ENCODE peak calls at places on chromosomes 12 and 14, in five cellular contexts. K is K562, T is GM12878, U is SK-N-SH, L is HepG2. H is an unnamed sample.

GRCh38 chr12:6536894-6537579 is 2.7 kb downstream of the GAPDH start:
- DNase-seq in U (no peak), K (no peak), T (no peak), L (peak), H (no peak)

GRCh38 chr12:120798696-120799095 is 73.1 kb downstream of the ACADS start:
- DNase-seq in T (peak), L (no peak), K (no peak), U (peak), H (no peak)

GRCh38 chr14:69315302-69315701 is 55.3 kb downstream of the GALNT16 start:
- DNase-seq in U (no peak), T (no peak), K (peak), L (no peak), H (no peak)

GRCh38 chr14:105529506-105530445 is 3.4 kb downstream of the TMEM121 start:
- DNase-seq in L (peak), U (no peak), T (no peak), K (no peak), H (no peak)

GRCh38 chr12:58919271-58920101 is 818 bp downstream of the LRIG3 start:
- DNase-seq in K (no peak), L (peak), T (no peak), U (no peak), H (no peak)

GRCh38 chr12:49916129-49916919 is 12.6 kb upstream of the FAIM2 start:
- DNase-seq in L (no peak), K (no peak), U (no peak), T (no peak), H (no peak)

GRCh38 chr12:16076553-16076952 is 165.4 kb downstream of the DERA start:
- DNase-seq in K (no peak), L (peak), T (no peak), U (peak), H (peak)

GRCh38 chr14:68232643-68233055 is 413.1 kb downstream of the RAD51B start:
- DNase-seq in K (no peak), T (peak), U (no peak), L (peak), H (peak)

GRCh38 chr12:131195796-131196195 is 242.1 kb downstream of the ADGRD1 start:
- DNase-seq in L (no peak), K (no peak), U (no peak), T (no peak), H (no peak)

GRCh38 chr12:30835216-30835615 is 80.5 kb upstream of the CAPRIN2 start:
- DNase-seq in L (no peak), T (no peak), K (no peak), U (no peak), H (no peak)

DNA sequence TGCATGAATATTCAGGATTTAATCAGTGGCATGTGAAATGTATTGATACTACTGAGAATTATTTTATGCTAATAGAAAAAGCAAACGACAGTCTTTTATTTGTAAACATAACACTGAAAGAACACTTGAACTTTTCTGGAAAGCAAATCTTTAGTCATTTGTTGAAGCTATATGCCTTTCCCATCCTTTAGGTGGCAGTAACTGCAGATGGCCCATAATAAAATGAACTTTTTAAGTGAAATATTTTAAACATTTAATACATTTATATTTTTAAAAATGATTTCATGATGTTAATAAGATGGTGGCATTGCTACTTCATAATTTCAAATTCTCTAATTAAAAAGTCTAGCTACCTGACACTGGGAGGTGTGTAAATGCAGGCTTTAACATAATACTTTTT is 13.9 kb upstream of the KRR1 start:
- DNase-seq in T (no peak), K (no peak), L (no peak), U (no peak), H (no peak)
- TF ChIP-seq ZBTB33 in T (no peak), K (no peak), L (no peak), U (no peak), H (no peak)

GRCh38 chr12:92469837-92470236 is 233.0 kb upstream of the PLEKHG7 start:
- DNase-seq in K (no peak), T (no peak), L (peak), U (no peak), H (no peak)
- TF ChIP-seq ZBTB33 in K (no peak), T (no peak), L (no peak), U (no peak), H (no peak)

GRCh38 chr14:104385189-104386135 is 194.1 kb upstream of the C14orf180 start:
- DNase-seq in U (no peak), T (no peak), L (no peak), K (no peak), H (no peak)

GRCh38 chr14:104387385-104388010 is 192.1 kb upstream of the C14orf180 start:
- DNase-seq in U (no peak), L (no peak), K (no peak), T (no peak), H (no peak)

GRCh38 chr14:104387000-104387384 is 192.6 kb upstream of the C14orf180 start:
- DNase-seq in K (no peak), L (no peak), U (peak), T (no peak), H (no peak)

GRCh38 chr14:104384776-104385071 is 194.8 kb upstream of the C14orf180 start:
- DNase-seq in K (no peak), L (no peak), U (peak), T (no peak), H (no peak)

GRCh38 chr14:104386281-104386841 is 193.2 kb upstream of the C14orf180 start:
- DNase-seq in L (no peak), T (no peak), K (no peak), U (peak), H (no peak)
- TF ChIP-seq ZBTB33 in L (no peak), T (no peak), K (no peak), U (no peak), H (no peak)

GRCh38 chr12:2642176-2642892 is 152.4 kb upstream of the FKBP4 start:
- DNase-seq in T (no peak), L (no peak), U (no peak), K (no peak), H (no peak)

GRCh38 chr12:2640709-2641108 is 154.1 kb upstream of the FKBP4 start:
- DNase-seq in L (no peak), T (no peak), U (no peak), K (peak), H (peak)

GRCh38 chr12:2641761-2642160 is 153.0 kb upstream of the FKBP4 start:
- DNase-seq in T (no peak), K (no peak), U (no peak), L (no peak), H (no peak)

GRCh38 chr12:2640281-2640680 is 154.5 kb upstream of the FKBP4 start:
- DNase-seq in U (no peak), K (no peak), T (no peak), L (no peak), H (no peak)

DNA sequence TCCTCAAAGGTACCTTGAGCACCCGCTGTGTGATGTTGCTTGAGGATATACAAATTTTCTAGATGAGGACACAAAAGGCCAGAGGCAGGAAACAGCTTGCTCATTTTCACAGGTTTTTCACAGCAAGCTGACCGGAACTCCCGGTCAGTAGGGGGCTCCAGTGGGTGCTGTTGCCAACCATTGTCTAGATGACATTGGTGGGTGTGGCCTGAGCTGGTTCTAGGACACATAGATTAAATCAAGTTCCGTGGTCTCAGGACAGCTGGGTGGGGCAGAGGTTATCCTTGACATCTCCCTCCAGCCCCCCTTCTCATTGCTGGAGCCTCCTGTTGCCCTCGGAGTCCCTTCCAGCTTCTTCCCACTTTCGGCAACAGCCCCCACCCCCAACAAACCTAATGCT is 153.6 kb upstream of the FKBP4 start:
- DNase-seq in L (no peak), U (no peak), T (no peak), K (peak), H (peak)
- TF ChIP-seq ZBTB33 in L (no peak), U (no peak), T (no peak), K (no peak), H (no peak)

H was measured in HCT116.